ENCODE peak calls at places on chromosome 11, in eight cellular contexts. One of them, this sample, is unnamed.

GRCh38 chr11:21933095-21933494 is 259.8 kb upstream of the ANO5 start:
- DNase-seq in effector CD4-positive, alpha-beta T cell: no peak
- DNase-seq in HFFc6: no peak
- DNase-seq in NCI-H1417: no peak
- DNase-seq in thoracic aorta: no peak
- DNase-seq in stimulated activated CD4-positive, alpha-beta T cell treated with anti-CD3 and anti-CD28 coated beads, Interleukin-12 subunit alpha, Interleukin-12 subunit beta, amount 100 ng/mL, for 24 hours: no peak
- DNase-seq in ureter: no peak
- DNase-seq in HS-5: no peak
- DNase-seq in this sample: no peak

GRCh38 chr11:14189874-14190273 is 169.1 kb downstream of the RRAS2 start:
- DNase-seq in HS-5: no peak
- DNase-seq in HFFc6: no peak
- DNase-seq in NCI-H1417: no peak
- DNase-seq in stimulated activated CD4-positive, alpha-beta T cell treated with anti-CD3 and anti-CD28 coated beads, Interleukin-12 subunit alpha, Interleukin-12 subunit beta, amount 100 ng/mL, for 24 hours: no peak
- DNase-seq in thoracic aorta: peak; percentile 13
- DNase-seq in ureter: peak; percentile 55
- DNase-seq in effector CD4-positive, alpha-beta T cell: no peak
- DNase-seq in this sample: no peak

GRCh38 chr11:21037836-21038235 is 368.4 kb downstream of the NELL1 start:
- DNase-seq in effector CD4-positive, alpha-beta T cell: no peak
- DNase-seq in HS-5: no peak
- DNase-seq in thoracic aorta: no peak
- DNase-seq in stimulated activated CD4-positive, alpha-beta T cell treated with anti-CD3 and anti-CD28 coated beads, Interleukin-12 subunit alpha, Interleukin-12 subunit beta, amount 100 ng/mL, for 24 hours: no peak
- DNase-seq in NCI-H1417: no peak
- DNase-seq in HFFc6: no peak
- DNase-seq in ureter: no peak
- DNase-seq in this sample: no peak

GRCh38 chr11:8277691-8278090 is 14.0 kb upstream of the LMO1 start:
- DNase-seq in effector CD4-positive, alpha-beta T cell: no peak
- DNase-seq in stimulated activated CD4-positive, alpha-beta T cell treated with anti-CD3 and anti-CD28 coated beads, Interleukin-12 subunit alpha, Interleukin-12 subunit beta, amount 100 ng/mL, for 24 hours: no peak
- DNase-seq in ureter: no peak
- DNase-seq in HS-5: no peak
- DNase-seq in thoracic aorta: no peak
- DNase-seq in HFFc6: no peak
- DNase-seq in NCI-H1417: no peak
- DNase-seq in this sample: no peak

GRCh38 chr11:92304271-92304670 is 79.7 kb downstream of the FAT3 start:
- DNase-seq in HFFc6: no peak
- DNase-seq in stimulated activated CD4-positive, alpha-beta T cell treated with anti-CD3 and anti-CD28 coated beads, Interleukin-12 subunit alpha, Interleukin-12 subunit beta, amount 100 ng/mL, for 24 hours: no peak
- DNase-seq in ureter: no peak
- DNase-seq in HS-5: no peak
- DNase-seq in NCI-H1417: no peak
- DNase-seq in effector CD4-positive, alpha-beta T cell: no peak
- DNase-seq in thoracic aorta: no peak
- DNase-seq in this sample: no peak

GRCh38 chr11:122779047-122779629 is 59.2 kb upstream of the CRTAM start:
- DNase-seq in NCI-H1417: no peak
- DNase-seq in ureter: peak; percentile 63
- DNase-seq in HS-5: no peak
- DNase-seq in HFFc6: no peak
- DNase-seq in effector CD4-positive, alpha-beta T cell: no peak
- DNase-seq in thoracic aorta: no peak
- DNase-seq in stimulated activated CD4-positive, alpha-beta T cell treated with anti-CD3 and anti-CD28 coated beads, Interleukin-12 subunit alpha, Interleukin-12 subunit beta, amount 100 ng/mL, for 24 hours: no peak
- DNase-seq in this sample: no peak

GRCh38 chr11:82398300-82398815 is 335.3 kb downstream of the FAM181B start:
- DNase-seq in HFFc6: no peak
- DNase-seq in ureter: no peak
- DNase-seq in thoracic aorta: no peak
- DNase-seq in stimulated activated CD4-positive, alpha-beta T cell treated with anti-CD3 and anti-CD28 coated beads, Interleukin-12 subunit alpha, Interleukin-12 subunit beta, amount 100 ng/mL, for 24 hours: no peak
- DNase-seq in effector CD4-positive, alpha-beta T cell: no peak
- DNase-seq in NCI-H1417: no peak
- DNase-seq in HS-5: peak; percentile 45
- DNase-seq in this sample: peak; percentile 71

GRCh38 chr11:66012371-66012945 is 650 bp downstream of the CST6 start:
- DNase-seq in HFFc6: no peak
- DNase-seq in HS-5: no peak
- DNase-seq in thoracic aorta: no peak
- DNase-seq in ureter: no peak
- DNase-seq in effector CD4-positive, alpha-beta T cell: no peak
- DNase-seq in stimulated activated CD4-positive, alpha-beta T cell treated with anti-CD3 and anti-CD28 coated beads, Interleukin-12 subunit alpha, Interleukin-12 subunit beta, amount 100 ng/mL, for 24 hours: no peak
- DNase-seq in NCI-H1417: no peak
- DNase-seq in this sample: peak; percentile 42

GRCh38 chr11:131561486-131561885 is 191.1 kb downstream of the NTM start:
- DNase-seq in HFFc6: no peak
- DNase-seq in effector CD4-positive, alpha-beta T cell: no peak
- DNase-seq in thoracic aorta: no peak
- DNase-seq in HS-5: no peak
- DNase-seq in stimulated activated CD4-positive, alpha-beta T cell treated with anti-CD3 and anti-CD28 coated beads, Interleukin-12 subunit alpha, Interleukin-12 subunit beta, amount 100 ng/mL, for 24 hours: no peak
- DNase-seq in ureter: no peak
- DNase-seq in NCI-H1417: no peak
- DNase-seq in this sample: no peak

GRCh38 chr11:86761978-86762377 is 38.4 kb upstream of the PRSS23 start:
- DNase-seq in ureter: no peak
- DNase-seq in NCI-H1417: no peak
- DNase-seq in HFFc6: peak; percentile 50
- DNase-seq in thoracic aorta: no peak
- DNase-seq in stimulated activated CD4-positive, alpha-beta T cell treated with anti-CD3 and anti-CD28 coated beads, Interleukin-12 subunit alpha, Interleukin-12 subunit beta, amount 100 ng/mL, for 24 hours: no peak
- DNase-seq in effector CD4-positive, alpha-beta T cell: no peak
- DNase-seq in HS-5: no peak
- DNase-seq in this sample: no peak

GRCh38 chr11:12243511-12243910 is 133.1 kb downstream of the MICAL2 start:
- DNase-seq in effector CD4-positive, alpha-beta T cell: no peak
- DNase-seq in stimulated activated CD4-positive, alpha-beta T cell treated with anti-CD3 and anti-CD28 coated beads, Interleukin-12 subunit alpha, Interleukin-12 subunit beta, amount 100 ng/mL, for 24 hours: no peak
- DNase-seq in thoracic aorta: no peak
- DNase-seq in NCI-H1417: peak; percentile 71
- DNase-seq in ureter: no peak
- DNase-seq in HFFc6: no peak
- DNase-seq in HS-5: no peak
- DNase-seq in this sample: peak; percentile 77

GRCh38 chr11:30281476-30282288 is 41.2 kb upstream of the ARL14EP start:
- DNase-seq in NCI-H1417: no peak
- DNase-seq in HS-5: no peak
- DNase-seq in effector CD4-positive, alpha-beta T cell: no peak
- DNase-seq in stimulated activated CD4-positive, alpha-beta T cell treated with anti-CD3 and anti-CD28 coated beads, Interleukin-12 subunit alpha, Interleukin-12 subunit beta, amount 100 ng/mL, for 24 hours: no peak
- DNase-seq in ureter: no peak
- DNase-seq in thoracic aorta: no peak
- DNase-seq in HFFc6: no peak
- DNase-seq in this sample: no peak

GRCh38 chr11:43268161-43268560 is 43.6 kb upstream of the API5 start:
- DNase-seq in HFFc6: no peak
- DNase-seq in HS-5: no peak
- DNase-seq in thoracic aorta: no peak
- DNase-seq in ureter: no peak
- DNase-seq in stimulated activated CD4-positive, alpha-beta T cell treated with anti-CD3 and anti-CD28 coated beads, Interleukin-12 subunit alpha, Interleukin-12 subunit beta, amount 100 ng/mL, for 24 hours: no peak
- DNase-seq in effector CD4-positive, alpha-beta T cell: no peak
- DNase-seq in NCI-H1417: no peak
- DNase-seq in this sample: no peak

GRCh38 chr11:111026241-111026640 is 219.3 kb upstream of the POU2AF2 start:
- DNase-seq in thoracic aorta: no peak
- DNase-seq in stimulated activated CD4-positive, alpha-beta T cell treated with anti-CD3 and anti-CD28 coated beads, Interleukin-12 subunit alpha, Interleukin-12 subunit beta, amount 100 ng/mL, for 24 hours: no peak
- DNase-seq in NCI-H1417: no peak
- DNase-seq in effector CD4-positive, alpha-beta T cell: no peak
- DNase-seq in HFFc6: no peak
- DNase-seq in HS-5: no peak
- DNase-seq in ureter: no peak
- DNase-seq in this sample: no peak

GRCh38 chr11:125286486-125286885 is 121.9 kb downstream of the PKNOX2 start:
- DNase-seq in thoracic aorta: no peak
- DNase-seq in NCI-H1417: no peak
- DNase-seq in stimulated activated CD4-positive, alpha-beta T cell treated with anti-CD3 and anti-CD28 coated beads, Interleukin-12 subunit alpha, Interleukin-12 subunit beta, amount 100 ng/mL, for 24 hours: no peak
- DNase-seq in HS-5: no peak
- DNase-seq in HFFc6: no peak
- DNase-seq in effector CD4-positive, alpha-beta T cell: no peak
- DNase-seq in ureter: no peak
- DNase-seq in this sample: no peak

GRCh38 chr11:77073328-77074001 is 6.7 kb downstream of the CAPN5 start:
- DNase-seq in NCI-H1417: no peak
- DNase-seq in thoracic aorta: peak; percentile 81
- DNase-seq in stimulated activated CD4-positive, alpha-beta T cell treated with anti-CD3 and anti-CD28 coated beads, Interleukin-12 subunit alpha, Interleukin-12 subunit beta, amount 100 ng/mL, for 24 hours: no peak
- DNase-seq in HS-5: peak; percentile 78
- DNase-seq in ureter: peak; percentile 89
- DNase-seq in HFFc6: peak; percentile 95
- DNase-seq in effector CD4-positive, alpha-beta T cell: no peak
- DNase-seq in this sample: peak; percentile 26

GRCh38 chr11:11849127-11849746 is 7.5 kb downstream of the USP47 start:
- DNase-seq in stimulated activated CD4-positive, alpha-beta T cell treated with anti-CD3 and anti-CD28 coated beads, Interleukin-12 subunit alpha, Interleukin-12 subunit beta, amount 100 ng/mL, for 24 hours: no peak
- DNase-seq in effector CD4-positive, alpha-beta T cell: peak; percentile 49
- DNase-seq in HS-5: no peak
- DNase-seq in HFFc6: peak; percentile 56
- DNase-seq in ureter: peak; percentile 64
- DNase-seq in NCI-H1417: peak; percentile 34
- DNase-seq in thoracic aorta: no peak
- DNase-seq in this sample: peak; percentile 73

GRCh38 chr11:38543311-38543710 is 1945.3 kb upstream of the RAG2 start:
- DNase-seq in thoracic aorta: no peak
- DNase-seq in stimulated activated CD4-positive, alpha-beta T cell treated with anti-CD3 and anti-CD28 coated beads, Interleukin-12 subunit alpha, Interleukin-12 subunit beta, amount 100 ng/mL, for 24 hours: no peak
- DNase-seq in HFFc6: peak; percentile 19
- DNase-seq in ureter: no peak
- DNase-seq in HS-5: peak; percentile 76
- DNase-seq in effector CD4-positive, alpha-beta T cell: no peak
- DNase-seq in NCI-H1417: no peak
- DNase-seq in this sample: no peak

GRCh38 chr11:12045914-12046635 is 37.6 kb upstream of the DKK3 start:
- DNase-seq in stimulated activated CD4-positive, alpha-beta T cell treated with anti-CD3 and anti-CD28 coated beads, Interleukin-12 subunit alpha, Interleukin-12 subunit beta, amount 100 ng/mL, for 24 hours: no peak
- DNase-seq in HS-5: no peak
- DNase-seq in ureter: no peak
- DNase-seq in thoracic aorta: no peak
- DNase-seq in HFFc6: peak; percentile 24
- DNase-seq in NCI-H1417: no peak
- DNase-seq in effector CD4-positive, alpha-beta T cell: no peak
- DNase-seq in this sample: no peak

GRCh38 chr11:59283825-59284772 is 71.4 kb upstream of the MPEG1 start:
- DNase-seq in ureter: no peak
- DNase-seq in HS-5: peak; percentile 29
- DNase-seq in HFFc6: peak; percentile 27
- DNase-seq in stimulated activated CD4-positive, alpha-beta T cell treated with anti-CD3 and anti-CD28 coated beads, Interleukin-12 subunit alpha, Interleukin-12 subunit beta, amount 100 ng/mL, for 24 hours: peak; percentile 16
- DNase-seq in NCI-H1417: peak; percentile 20
- DNase-seq in thoracic aorta: no peak
- DNase-seq in effector CD4-positive, alpha-beta T cell: peak; percentile 27
- DNase-seq in this sample: peak; percentile 24

GRCh38 chr11:75557649-75558494 is 4.2 kb upstream of the SERPINH1 start:
- DNase-seq in HFFc6: peak; percentile 86
- DNase-seq in ureter: peak; percentile 76
- DNase-seq in NCI-H1417: no peak
- DNase-seq in effector CD4-positive, alpha-beta T cell: no peak
- DNase-seq in stimulated activated CD4-positive, alpha-beta T cell treated with anti-CD3 and anti-CD28 coated beads, Interleukin-12 subunit alpha, Interleukin-12 subunit beta, amount 100 ng/mL, for 24 hours: no peak
- DNase-seq in HS-5: no peak
- DNase-seq in thoracic aorta: no peak
- DNase-seq in this sample: no peak

GRCh38 chr11:32895471-32895870 is 2.9 kb downstream of the QSER1 start:
- DNase-seq in HS-5: no peak
- DNase-seq in stimulated activated CD4-positive, alpha-beta T cell treated with anti-CD3 and anti-CD28 coated beads, Interleukin-12 subunit alpha, Interleukin-12 subunit beta, amount 100 ng/mL, for 24 hours: no peak
- DNase-seq in NCI-H1417: no peak
- DNase-seq in HFFc6: no peak
- DNase-seq in thoracic aorta: no peak
- DNase-seq in ureter: no peak
- DNase-seq in effector CD4-positive, alpha-beta T cell: no peak
- DNase-seq in this sample: no peak

This sample was measured in trophoblast cell.